ENCODE peak calls at places on chromosomes 7 and 10, in seven cellular contexts. Y, K, H, E, F, V and W are unnamed samples.

GRCh38 chr7:514651-515598 is 4.7 kb downstream of the PDGFA start:
- DNase-seq in Y (no peak), K (no peak), H (no peak), E (no peak), F (peak; percentile 71), V (no peak), W (no peak)

GRCh38 chr10:80569131-80569895 is 31.6 kb downstream of the SH2D4B start:
- DNase-seq in Y (no peak), K (no peak), H (no peak), E (no peak), F (no peak), V (no peak), W (no peak)

GRCh38 chr7:3892167-3892566 is 591.1 kb downstream of the SDK1 start:
- DNase-seq in Y (no peak), K (no peak), H (no peak), E (no peak), F (no peak), V (no peak), W (no peak)

GRCh38 chr7:154383045-154383444 is 330.8 kb downstream of the DPP6 start:
- DNase-seq in Y (no peak), K (no peak), H (no peak), E (no peak), F (peak; percentile 52), V (no peak), W (no peak)

GRCh38 chr10:42979181-42979580 is 97.7 kb upstream of the RET start:
- DNase-seq in Y (no peak), K (no peak), H (no peak), E (no peak), F (peak; percentile 33), V (no peak), W (no peak)

GRCh38 chr10:98361131-98361633 is 53.8 kb downstream of the PYROXD2 start:
- DNase-seq in Y (peak; percentile 92), K (peak; percentile 95), H (no peak), E (peak; percentile 95), F (peak; percentile 63), V (peak; percentile 92), W (no peak)

GRCh38 chr7:67408109-67408508 is 411.5 kb downstream of the TYW1 start:
- DNase-seq in Y (no peak), K (no peak), H (no peak), E (no peak), F (no peak), V (no peak), W (no peak)

GRCh38 chr7:24922099-24922773 is 57.7 kb downstream of the OSBPL3 start:
- DNase-seq in Y (peak; percentile 41), K (no peak), H (no peak), E (no peak), F (no peak), V (no peak), W (no peak)

GRCh38 chr10:32981760-32982159 is 23.7 kb upstream of the ITGB1 start:
- DNase-seq in Y (no peak), K (no peak), H (no peak), E (no peak), F (peak; percentile 82), V (peak; percentile 51), W (no peak)

GRCh38 chr7:91045626-91046025 is 218.6 kb upstream of the FZD1 start:
- DNase-seq in Y (no peak), K (no peak), H (no peak), E (no peak), F (no peak), V (no peak), W (no peak)

GRCh38 chr7:2947381-2947780 is 96.3 kb downstream of the CARD11 start:
- DNase-seq in Y (no peak), K (peak; percentile 50), H (no peak), E (no peak), F (no peak), V (no peak), W (no peak)

GRCh38 chr7:135486258-135486657 is 23.6 kb downstream of the CNOT4 start:
- DNase-seq in Y (no peak), K (no peak), H (no peak), E (no peak), F (no peak), V (no peak), W (no peak)

GRCh38 chr10:13969792-13970140 is 361.0 kb downstream of the FRMD4A start:
- DNase-seq in Y (no peak), K (no peak), H (no peak), E (no peak), F (no peak), V (no peak), W (no peak)

GRCh38 chr10:30877111-30877510 is 154.6 kb downstream of the ZNF438 start:
- DNase-seq in Y (no peak), K (no peak), H (no peak), E (no peak), F (no peak), V (no peak), W (no peak)

DNA sequence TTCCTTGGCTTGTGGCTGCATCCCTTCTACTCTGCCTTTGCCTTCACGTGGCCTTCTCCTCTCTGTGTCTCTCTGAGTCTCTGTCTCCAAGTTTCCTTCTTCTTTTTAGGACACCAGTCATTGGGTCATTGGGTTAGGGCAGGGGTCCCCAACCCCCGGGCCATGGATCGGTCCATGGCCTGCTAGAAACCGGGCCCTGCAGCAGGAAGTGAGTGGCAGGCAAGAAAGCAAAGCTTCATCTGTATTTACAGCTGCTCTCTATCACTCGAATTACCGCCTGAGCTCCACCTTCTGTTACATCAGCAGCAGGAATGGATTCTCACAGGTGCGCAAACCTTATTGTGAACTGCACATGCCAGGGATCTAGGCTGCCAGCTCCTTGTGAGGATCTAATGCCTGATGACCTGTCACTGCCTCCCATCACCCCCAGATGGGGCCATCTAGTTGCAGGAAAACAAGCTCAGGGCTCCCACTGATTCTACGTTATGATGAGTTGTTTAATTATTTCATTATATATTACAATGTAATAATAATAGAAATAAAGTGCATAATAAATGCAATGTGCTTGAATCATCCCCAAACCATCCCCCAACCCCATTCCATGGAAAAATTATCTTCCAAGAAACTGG is 47.9 kb upstream of the DOCK1 start:
- DNase-seq in Y (no peak), K (peak; percentile 29), H (no peak), E (no peak), F (no peak), V (no peak), W (no peak)
- TF ChIP-seq CTCF in Y (no peak), K (no peak), H (no peak), E (no peak), F (no peak), V (no peak), W (no peak)

GRCh38 chr10:17250736-17251135 is 22.7 kb downstream of the VIM start:
- DNase-seq in Y (no peak), K (no peak), H (no peak), E (no peak), F (peak; percentile 3), V (no peak), W (no peak)
- TF ChIP-seq CTCF in Y (no peak), K (no peak), H (peak; percentile 26), E (no peak), F (no peak), V (peak; percentile 9), W (no peak)

GRCh38 chr7:134391223-134391622 is 67.7 kb downstream of the AKR1B1 start:
- DNase-seq in Y (no peak), K (no peak), H (no peak), E (no peak), F (no peak), V (no peak), W (no peak)
- TF ChIP-seq CTCF in Y (no peak), K (no peak), H (no peak), E (no peak), F (no peak), V (no peak), W (no peak)

GRCh38 chr10:107409517-107409916 is 245.0 kb upstream of the SORCS1 start:
- DNase-seq in Y (no peak), K (no peak), H (no peak), E (no peak), F (peak; percentile 4), V (no peak), W (peak; percentile 9)
- TF ChIP-seq CTCF in Y (peak; percentile 14), K (no peak), H (no peak), E (no peak), F (no peak), V (peak; percentile 17), W (no peak)

GRCh38 chr10:101301111-101301731 is 52.7 kb upstream of the BTRC start:
- DNase-seq in Y (peak; percentile 5), K (no peak), H (peak; percentile 63), E (peak; percentile 13), F (peak; percentile 45), V (peak; percentile 66), W (peak; percentile 69)
- TF ChIP-seq CTCF in Y (peak; percentile 42), K (no peak), H (peak; percentile 92), E (peak; percentile 60), F (no peak), V (peak; percentile 52), W (peak; percentile 22)

DNA sequence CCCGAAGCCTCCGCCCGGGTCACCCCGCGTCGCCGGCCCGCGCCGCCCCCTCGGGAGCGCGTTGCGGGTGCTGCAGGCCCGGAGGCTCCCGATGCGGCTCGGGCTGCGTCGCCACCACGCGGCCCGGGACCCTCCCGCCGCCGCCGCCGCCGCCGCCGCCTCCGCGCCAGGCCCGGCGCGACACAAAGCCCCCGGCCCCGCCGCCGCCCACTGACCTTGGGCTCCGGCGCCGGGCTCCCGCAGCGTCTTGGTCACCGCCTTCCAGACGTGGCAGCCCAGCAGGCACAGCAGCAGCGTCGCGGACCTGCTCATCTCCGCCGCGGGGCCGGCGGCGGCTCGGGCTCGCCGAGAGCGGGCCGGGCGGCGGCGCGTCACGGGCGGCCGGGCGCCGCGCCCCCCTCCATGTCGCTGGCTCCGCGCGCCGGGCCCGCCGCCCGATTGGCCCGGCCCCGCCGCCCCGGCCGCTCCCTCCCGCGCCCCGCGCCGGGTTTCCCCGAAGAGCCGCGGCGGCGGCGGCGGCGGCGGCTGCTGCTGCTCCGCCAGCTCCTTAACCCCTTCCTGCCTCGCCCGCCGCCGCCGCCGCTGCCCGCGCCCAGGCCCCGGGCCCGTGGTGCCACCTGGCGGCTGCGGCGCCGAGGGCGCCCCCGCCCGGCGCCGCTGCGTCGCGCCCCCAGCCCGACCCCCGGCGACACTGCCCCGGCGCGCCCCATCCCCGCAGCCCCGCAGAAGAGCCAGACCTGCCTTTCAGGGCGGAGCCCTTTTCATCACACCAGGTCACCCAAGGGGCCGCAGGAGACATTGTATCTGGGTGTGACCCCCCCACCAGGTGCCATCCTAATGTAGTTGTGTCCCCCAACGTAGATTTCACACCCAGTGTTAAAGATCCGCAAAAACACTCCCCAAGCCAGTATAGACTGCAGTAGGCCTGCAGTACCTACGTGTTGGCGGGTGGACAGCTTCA is at the start of gene FAM171A1:
- DNase-seq in Y (no peak), K (no peak), H (no peak), E (no peak), F (peak; percentile 74), V (peak; percentile 37), W (peak; percentile 71)
- TF ChIP-seq CTCF in Y (no peak), K (no peak), H (peak; percentile 10), E (peak; percentile 2), F (no peak), V (no peak), W (no peak)